ENCODE peak calls at places on chromosomes 16 and 17, in five cellular contexts. One of them, this sample, is unnamed.

GRCh38 chr16:63289834-63290460 is 1253.7 kb upstream of the CDH8 start:
- DNase-seq in AG08396: no peak
- DNase-seq in bronchial epithelial cell: peak; percentile 1
- DNase-seq in AG04449: no peak
- DNase-seq in GM03348: peak; percentile 37
- DNase-seq in this sample: peak; percentile 12

GRCh38 chr16:48143816-48144215 is 12.0 kb downstream of the ABCC12 start:
- DNase-seq in GM03348: no peak
- DNase-seq in AG08396: no peak
- DNase-seq in AG04449: no peak
- DNase-seq in bronchial epithelial cell: no peak
- DNase-seq in this sample: no peak

GRCh38 chr16:66494916-66495315 is 55.0 kb downstream of the TK2 start:
- DNase-seq in AG08396: no peak
- DNase-seq in AG04449: no peak
- DNase-seq in GM03348: no peak
- DNase-seq in bronchial epithelial cell: no peak
- DNase-seq in this sample: no peak

GRCh38 chr16:66619534-66620418 is 15.3 kb downstream of the CMTM3 start:
- DNase-seq in GM03348: peak; percentile 69
- DNase-seq in AG04449: no peak
- DNase-seq in bronchial epithelial cell: peak; percentile 41
- DNase-seq in AG08396: no peak
- DNase-seq in this sample: no peak

GRCh38 chr16:49055824-49056545 is 225.7 kb downstream of the CBLN1 start:
- DNase-seq in AG04449: no peak
- DNase-seq in bronchial epithelial cell: no peak
- DNase-seq in GM03348: no peak
- DNase-seq in AG08396: no peak
- DNase-seq in this sample: no peak

GRCh38 chr16:14303182-14303618 is 232.1 kb downstream of the MRTFB start:
- DNase-seq in GM03348: peak; percentile 47
- DNase-seq in AG08396: no peak
- DNase-seq in AG04449: no peak
- DNase-seq in bronchial epithelial cell: no peak
- DNase-seq in this sample: no peak

GRCh38 chr17:11705111-11705510 is 106.8 kb downstream of the DNAH9 start:
- DNase-seq in AG04449: no peak
- DNase-seq in GM03348: no peak
- DNase-seq in AG08396: no peak
- DNase-seq in bronchial epithelial cell: no peak
- DNase-seq in this sample: peak; percentile 5

GRCh38 chr17:1490643-1491405 is 1.7 kb downstream of the MYO1C start:
- DNase-seq in GM03348: peak; percentile 88
- DNase-seq in bronchial epithelial cell: peak; percentile 30
- DNase-seq in AG08396: peak; percentile 81
- DNase-seq in AG04449: no peak
- DNase-seq in this sample: peak; percentile 69

GRCh38 chr17:39143552-39144093 is 7.8 kb downstream of the PLXDC1 start:
- DNase-seq in AG08396: no peak
- DNase-seq in AG04449: no peak
- DNase-seq in GM03348: no peak
- DNase-seq in bronchial epithelial cell: no peak
- DNase-seq in this sample: peak; percentile 75

GRCh38 chr17:55577011-55577586 is 65.8 kb upstream of the SMIM36 start:
- DNase-seq in AG08396: peak; percentile 36
- DNase-seq in GM03348: peak; percentile 60
- DNase-seq in AG04449: no peak
- DNase-seq in bronchial epithelial cell: no peak
- DNase-seq in this sample: peak; percentile 51

GRCh38 chr16:16095646-16096045 is 127.6 kb downstream of the ABCC6 start:
- DNase-seq in AG08396: no peak
- DNase-seq in bronchial epithelial cell: no peak
- DNase-seq in GM03348: no peak
- DNase-seq in AG04449: no peak
- DNase-seq in this sample: peak; percentile 27

GRCh38 chr16:79769320-79770243 is 169.0 kb upstream of the MAF start:
- DNase-seq in GM03348: no peak
- DNase-seq in bronchial epithelial cell: no peak
- DNase-seq in AG08396: no peak
- DNase-seq in AG04449: no peak
- DNase-seq in this sample: no peak

GRCh38 chr17:34199932-34200534 is 55.1 kb upstream of the CCL2 start:
- DNase-seq in bronchial epithelial cell: peak; percentile 67
- DNase-seq in AG04449: peak; percentile 41
- DNase-seq in GM03348: peak; percentile 88
- DNase-seq in AG08396: peak; percentile 75
- DNase-seq in this sample: peak; percentile 54

GRCh38 chr17:38591759-38592241 is 14.0 kb downstream of the SRCIN1 start:
- DNase-seq in GM03348: peak; percentile 73
- DNase-seq in AG08396: no peak
- DNase-seq in AG04449: no peak
- DNase-seq in bronchial epithelial cell: peak; percentile 25
- DNase-seq in this sample: peak; percentile 55

GRCh38 chr17:82769041-82769440 is 17.2 kb downstream of the TBCD start:
- DNase-seq in AG08396: no peak
- DNase-seq in AG04449: no peak
- DNase-seq in bronchial epithelial cell: no peak
- DNase-seq in GM03348: no peak
- DNase-seq in this sample: no peak

This sample was measured in MG63.